ENCODE peak calls at places on chromosomes 1 and 21, in nine cellular contexts. N is MCF 10A; O is stimulated activated CD8-positive, alpha-beta memory T cell treated with anti-CD3 and anti-CD28 coated beads, Interleukin-4, amount 100 ng/mL, for 48 hours; B is EL; D is dorsolateral prefrontal cortex; I is adipocyte; L is aorta; A is activated T-helper 9 cell treated with anti-CD3 and anti-CD28 coated beads, Interleukin-2, amount 50 U/mL, for 16 hours; U is lower leg skin. E is an unnamed sample.

GRCh38 chr1:204453141-204453772 is 41.3 kb downstream of the PIK3C2B start:
- DNase-seq in N (no peak), O (peak), B (no peak), D (no peak), I (no peak), L (no peak), A (peak), U (no peak), E (no peak)

GRCh38 chr1:39159224-39160036 is 45.1 kb upstream of the MACF1 start:
- DNase-seq in N (peak), O (no peak), B (peak), D (no peak), I (peak), L (no peak), A (no peak), U (no peak), E (no peak)

GRCh38 chr1:59078866-59079265 is 218.0 kb upstream of the FGGY start:
- DNase-seq in N (no peak), O (no peak), B (no peak), D (no peak), I (no peak), L (no peak), A (no peak), U (no peak), E (no peak)

GRCh38 chr1:93751391-93752250 is 70.0 kb upstream of the BCAR3 start:
- DNase-seq in N (no peak), O (no peak), B (no peak), D (peak), I (no peak), L (no peak), A (no peak), U (peak), E (no peak)

GRCh38 chr21:32524010-32524719 is 61.2 kb downstream of the TCP10L start:
- DNase-seq in N (peak), O (no peak), B (peak), D (no peak), I (peak), L (peak), A (no peak), U (peak), E (no peak)

GRCh38 chr1:14742181-14742980 is 143.9 kb downstream of the KAZN start:
- DNase-seq in N (peak), O (no peak), B (peak), D (no peak), I (peak), L (no peak), A (no peak), U (no peak), E (peak)

GRCh38 chr1:95655321-95656020 is 421.5 kb downstream of the RWDD3 start:
- DNase-seq in N (no peak), O (no peak), B (no peak), D (no peak), I (no peak), L (no peak), A (no peak), U (no peak), E (no peak)

GRCh38 chr1:246567258-246568235 is 1.3 kb downstream of the CNST start:
- DNase-seq in N (peak), O (no peak), B (peak), D (no peak), I (peak), L (no peak), A (no peak), U (no peak), E (no peak)

GRCh38 chr1:186617860-186618780 is 62.1 kb downstream of the PTGS2 start:
- DNase-seq in N (peak), O (peak), B (peak), D (no peak), I (peak), L (no peak), A (no peak), U (no peak), E (peak)

GRCh38 chr1:19323987-19324664 is 12.0 kb downstream of the SLC66A1 start:
- DNase-seq in N (no peak), O (no peak), B (no peak), D (no peak), I (no peak), L (no peak), A (no peak), U (no peak), E (no peak)

GRCh38 chr1:158491372-158491771 is 19.4 kb downstream of the OR10R2 start:
- DNase-seq in N (no peak), O (no peak), B (no peak), D (no peak), I (no peak), L (no peak), A (no peak), U (no peak), E (no peak)

E was measured in A549.